ENCODE peak calls at places on chromosomes 16 and 17, in four cellular contexts. V is AG08396; Q is choroid plexus epithelial cell; U is CD4-positive, alpha-beta T cell. F is an unnamed sample.
A peak's percentile ranks its signal among the peaks of the same experiment; 100 is the strongest.

GRCh38 chr16:63618896-63619295 is 1503.0 kb downstream of the CDH11 start:
- DNase-seq in V (no peak), Q (no peak), U (no peak), F (no peak)

GRCh38 chr17:10053976-10054551 is 144.3 kb downstream of the GAS7 start:
- DNase-seq in V (no peak), Q (no peak), U (no peak), F (no peak)

GRCh38 chr16:68992521-68992920 is 112.9 kb upstream of the HAS3 start:
- DNase-seq in V (peak; percentile 26), Q (peak; percentile 78), U (no peak), F (no peak)

GRCh38 chr17:47704781-47705180 is 10.8 kb downstream of the TBKBP1 start:
- DNase-seq in V (no peak), Q (no peak), U (no peak), F (no peak)

GRCh38 chr16:5502467-5502869 is 404.9 kb upstream of the EEF2KMT start:
- DNase-seq in V (no peak), Q (no peak), U (no peak), F (peak; percentile 40)

GRCh38 chr16:76278976-76279375 is 1.8 kb downstream of the CNTNAP4 start:
- DNase-seq in V (no peak), Q (peak; percentile 3), U (no peak), F (no peak)

GRCh38 chr17:6539871-6540270 is 16.5 kb downstream of the PITPNM3 start:
- DNase-seq in V (no peak), Q (no peak), U (no peak), F (no peak)

GRCh38 chr17:40490289-40490853 is 11.1 kb downstream of the TNS4 start:
- DNase-seq in V (peak; percentile 69), Q (peak; percentile 97), U (no peak), F (no peak)

GRCh38 chr17:77915594-77916021 is 42.9 kb upstream of the TNRC6C start:
- DNase-seq in V (no peak), Q (no peak), U (no peak), F (no peak)

GRCh38 chr17:36501351-36501750 is 14.9 kb downstream of the ZNHIT3 start:
- DNase-seq in V (no peak), Q (no peak), U (no peak), F (no peak)

GRCh38 chr17:29590979-29591736 is 1.7 kb upstream of the GIT1 start:
- DNase-seq in V (peak; percentile 65), Q (peak; percentile 47), U (no peak), F (no peak)